ENCODE peak calls at places on chromosomes 13 and 19, in six cellular contexts. M, Z, S, G, T and J are unnamed samples. For H3K27me3, the result is how much of the 10 kb centered on the place peaks cover.

GRCh38 chr13:21673592-21674270 is 2.9 kb downstream of the FGF9 start:
- DNase-seq in M (no peak), Z (no peak), S (no peak), G (no peak), T (no peak), J (peak)

GRCh38 chr19:45753548-45753947 is 15.5 kb downstream of the SIX5 start:
- DNase-seq in M (no peak), Z (no peak), S (no peak), G (no peak), T (no peak), J (no peak)

GRCh38 chr19:46513461-46514236 is 18.0 kb upstream of the PNMA8B start:
- DNase-seq in M (peak), Z (peak), S (no peak), G (peak), T (no peak), J (peak)

GRCh38 chr13:95620498-95621140 is 23.9 kb downstream of the DZIP1 start:
- DNase-seq in M (no peak), Z (no peak), S (no peak), G (no peak), T (no peak), J (no peak)

GRCh38 chr13:28955264-28955966 is 135.3 kb downstream of the MTUS2 start:
- DNase-seq in M (no peak), Z (no peak), S (no peak), G (no peak), T (no peak), J (no peak)

GRCh38 chr19:47305309-47305751 is 4.3 kb upstream of the C5AR1 start:
- DNase-seq in M (peak), Z (peak), S (peak), G (no peak), T (no peak), J (peak)

GRCh38 chr13:112997188-112998135 is 28.4 kb downstream of the MCF2L start:
- DNase-seq in M (no peak), Z (no peak), S (no peak), G (no peak), T (no peak), J (no peak)

GRCh38 chr13:113584205-113584869 is at the start of gene TFDP1:
- DNase-seq in M (peak), Z (peak), S (no peak), G (no peak), T (no peak), J (peak)

GRCh38 chr13:67043901-67044300 is 186.2 kb downstream of the PCDH9 start:
- DNase-seq in M (no peak), Z (no peak), S (no peak), G (no peak), T (no peak), J (no peak)

GRCh38 chr19:45003485-45003884 is 2.2 kb downstream of the RELB start:
- DNase-seq in M (no peak), Z (no peak), S (no peak), G (no peak), T (no peak), J (no peak)

GRCh38 chr13:75479102-75479501 is 2.9 kb downstream of the TBC1D4 start:
- DNase-seq in M (no peak), Z (no peak), S (no peak), G (no peak), T (no peak), J (no peak)

GRCh38 chr19:49801401-49801888 is 11.6 kb downstream of the FUZ start:
- DNase-seq in M (no peak), Z (no peak), S (no peak), G (no peak), T (no peak), J (no peak)

GRCh38 chr19:9986787-9987281 is 23.5 kb downstream of the COL5A3 start:
- DNase-seq in M (no peak), Z (no peak), S (peak), G (no peak), T (no peak), J (no peak)

GRCh38 chr13:41590122-41590521 is 132.8 kb downstream of the RGCC start:
- DNase-seq in M (peak), Z (no peak), S (no peak), G (no peak), T (no peak), J (no peak)

GRCh38 chr13:96080676-96081075 is 9.2 kb upstream of the HS6ST3 start:
- DNase-seq in M (no peak), Z (no peak), S (no peak), G (no peak), T (no peak), J (no peak)

GRCh38 chr19:3471954-3472655 is 8.2 kb downstream of the SMIM24 start:
- DNase-seq in M (no peak), Z (peak), S (no peak), G (no peak), T (no peak), J (peak)

GRCh38 chr13:31870511-31870910 is 131.2 kb downstream of the RXFP2 start:
- DNase-seq in M (no peak), Z (no peak), S (no peak), G (no peak), T (no peak), J (no peak)

GRCh38 chr13:25632166-25632888 is 260.6 kb downstream of the ATP8A2 start:
- DNase-seq in M (no peak), Z (no peak), S (no peak), G (no peak), T (no peak), J (no peak)

GRCh38 chr19:38049105-38049649 is 142.2 kb downstream of the SIPA1L3 start:
- DNase-seq in M (no peak), Z (no peak), S (no peak), G (no peak), T (no peak), J (peak)

GRCh38 chr13:23852351-23852750 is 36.8 kb downstream of the MIPEP start:
- DNase-seq in M (no peak), Z (no peak), S (no peak), G (no peak), T (no peak), J (no peak)

GRCh38 chr13:77784531-77784930 is 87.0 kb downstream of the SLAIN1 start:
- DNase-seq in M (no peak), Z (no peak), S (no peak), G (no peak), T (no peak), J (no peak)

GRCh38 chr13:77896977-77897376 is 21.7 kb downstream of the EDNRB start:
- DNase-seq in M (no peak), Z (no peak), S (no peak), G (no peak), T (no peak), J (no peak)

GRCh38 chr19:17526922-17527321 is 15.5 kb downstream of the PGLS start:
- DNase-seq in M (no peak), Z (no peak), S (no peak), G (peak), T (no peak), J (no peak)

GRCh38 chr13:51848674-51849073 is 3.7 kb upstream of the TMEM272 start:
- DNase-seq in M (peak), Z (no peak), S (no peak), G (no peak), T (peak), J (no peak)

GRCh38 chr13:41915096-41915495 is 45.8 kb downstream of the VWA8 start:
- DNase-seq in M (peak), Z (no peak), S (no peak), G (no peak), T (no peak), J (no peak)

GRCh38 chr13:49443327-49443688 is 556 bp downstream of the CAB39L start:
- DNase-seq in M (no peak), Z (no peak), S (no peak), G (no peak), T (no peak), J (peak)

GRCh38 chr19:54151362-54152035 is 8.0 kb downstream of the LENG1 start:
- DNase-seq in M (no peak), Z (no peak), S (no peak), G (no peak), T (no peak), J (no peak)

GRCh38 chr19:56966697-56967299 is 126.3 kb upstream of the PEG3 start:
- DNase-seq in M (no peak), Z (no peak), S (no peak), G (no peak), T (no peak), J (no peak)

GRCh38 chr19:46614114-46614701 is 10.7 kb downstream of the PTGIR start:
- DNase-seq in M (peak), Z (peak), S (no peak), G (no peak), T (no peak), J (peak)

GRCh38 chr13:47017476-47017875 is 120.6 kb upstream of the HTR2A start:
- DNase-seq in M (no peak), Z (no peak), S (no peak), G (no peak), T (no peak), J (no peak)

GRCh38 chr13:109610517-109610916 is 175.9 kb downstream of the IRS2 start:
- DNase-seq in M (peak), Z (peak), S (no peak), G (no peak), T (no peak), J (peak)

GRCh38 chr19:31826325-31826724 is 477.1 kb upstream of the TSHZ3 start:
- DNase-seq in M (no peak), Z (no peak), S (no peak), G (no peak), T (no peak), J (no peak)

GRCh38 chr19:36685835-36686234 is 1.6 kb upstream of the ZNF567 start:
- DNase-seq in M (no peak), Z (no peak), S (no peak), G (no peak), T (no peak), J (no peak)

GRCh38 chr13:44420376-44421220 is 47.0 kb downstream of the SERP2 start:
- DNase-seq in M (no peak), Z (no peak), S (no peak), G (no peak), T (no peak), J (no peak)

DNA sequence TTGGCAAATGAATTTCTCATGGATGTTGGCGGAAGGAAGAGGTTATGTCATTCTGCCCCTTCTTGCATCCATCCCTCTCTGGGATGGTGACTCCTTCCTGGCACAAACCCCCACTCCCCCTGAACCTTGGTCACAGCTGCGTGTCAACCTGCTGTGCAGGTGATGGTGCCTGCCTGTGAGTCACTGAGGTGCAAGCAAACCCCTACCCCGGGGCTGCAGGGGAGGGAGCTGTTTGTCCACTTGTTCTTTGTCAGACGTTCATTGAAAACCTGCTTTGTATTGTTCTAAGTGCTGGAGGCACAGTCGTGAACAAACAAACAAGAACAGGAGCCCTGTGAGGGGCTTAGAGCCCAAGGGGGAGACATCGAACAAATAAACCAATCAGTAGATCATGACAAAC is 2.0 kb upstream of the GAPDHS start:
- DNase-seq in M (peak), Z (no peak), S (no peak), G (no peak), T (no peak), J (no peak)
- H3K27me3 ChIP-seq in M (under half), Z (under half), S (under half), G (under half), T (under half), J (under half)

GRCh38 chr13:27926644-27927434 is 7.0 kb downstream of the PDX1 start:
- DNase-seq in M (no peak), Z (no peak), S (no peak), G (no peak), T (no peak), J (no peak)
- H3K27me3 ChIP-seq in M (half or more), Z (under half), S (under half), G (under half), T (half or more), J (half or more)

GRCh38 chr19:41997851-41998229 is 3.8 kb upstream of the ATP1A3 start:
- DNase-seq in M (no peak), Z (no peak), S (no peak), G (no peak), T (no peak), J (no peak)
- H3K27me3 ChIP-seq in M (under half), Z (half or more), S (under half), G (under half), T (half or more), J (half or more)

GRCh38 chr19:13016628-13017305 is 21.5 kb downstream of the NFIX start:
- DNase-seq in M (no peak), Z (no peak), S (no peak), G (no peak), T (no peak), J (no peak)

GRCh38 chr19:13014921-13015280 is 19.6 kb downstream of the NFIX start:
- DNase-seq in M (no peak), Z (no peak), S (no peak), G (no peak), T (no peak), J (no peak)

GRCh38 chr19:13015361-13016231 is 20.3 kb downstream of the NFIX start:
- DNase-seq in M (no peak), Z (no peak), S (no peak), G (no peak), T (no peak), J (no peak)

GRCh38 chr19:13017306-13018036 is 22.2 kb downstream of the NFIX start:
- DNase-seq in M (no peak), Z (no peak), S (no peak), G (no peak), T (no peak), J (no peak)

GRCh38 chr19:13016245-13016627 is 21.0 kb downstream of the NFIX start:
- DNase-seq in M (no peak), Z (no peak), S (no peak), G (no peak), T (no peak), J (no peak)
- H3K27me3 ChIP-seq in M (under half), Z (under half), S (under half), G (under half), T (under half), J (under half)